ENCODE peak calls at places on chromosomes 16 and 17, in seven cellular contexts. A is caudate nucleus; K is activated naive CD4-positive, alpha-beta T cell treated with Interleukin-2 at 50 U/mL for 16 hours; F is foreskin keratinocyte; B is Ammon's horn; Q is RPMI7951; V is AG09309. N is an unnamed sample.

GRCh38 chr17:35257080-35257701 is 14.3 kb downstream of the SLFN5 start:
- DNase-seq in A (no peak), K (no peak), F (peak; percentile 71), B (no peak), Q (peak; percentile 76), V (no peak), N (no peak)

GRCh38 chr17:7440113-7440822 is 956 bp downstream of the FGF11 start:
- DNase-seq in A (no peak), K (peak; percentile 18), F (no peak), B (no peak), Q (peak; percentile 37), V (no peak), N (no peak)

GRCh38 chr17:50765454-50766221 is 1.7 kb downstream of the ANKRD40CL start:
- DNase-seq in A (no peak), K (no peak), F (no peak), B (no peak), Q (no peak), V (no peak), N (no peak)

GRCh38 chr17:46977348-46977747 is 1.7 kb downstream of the RPRML start:
- DNase-seq in A (no peak), K (no peak), F (no peak), B (no peak), Q (peak; percentile 43), V (no peak), N (no peak)

GRCh38 chr16:1162701-1163566 is 10.0 kb downstream of the CACNA1H start:
- DNase-seq in A (no peak), K (no peak), F (no peak), B (no peak), Q (no peak), V (no peak), N (no peak)

GRCh38 chr17:11986939-11987329 is 10.3 kb downstream of the ZNF18 start:
- DNase-seq in A (no peak), K (no peak), F (peak; percentile 48), B (peak; percentile 62), Q (peak; percentile 46), V (no peak), N (no peak)

GRCh38 chr17:46135126-46135812 is 58.0 kb downstream of the KANSL1 start:
- DNase-seq in A (no peak), K (no peak), F (no peak), B (no peak), Q (no peak), V (no peak), N (no peak)

GRCh38 chr17:1031711-1032110 is 34.8 kb downstream of the TIMM22 start:
- DNase-seq in A (no peak), K (no peak), F (no peak), B (peak; percentile 77), Q (no peak), V (no peak), N (no peak)

GRCh38 chr16:15924996-15925395 is 24.4 kb upstream of the ABCC1 start:
- DNase-seq in A (no peak), K (no peak), F (no peak), B (no peak), Q (no peak), V (no peak), N (no peak)

GRCh38 chr16:56279132-56279531 is 87.8 kb downstream of the GNAO1 start:
- DNase-seq in A (no peak), K (peak; percentile 65), F (no peak), B (no peak), Q (no peak), V (no peak), N (no peak)

N was measured in AG04449.